ENCODE peak calls at places on chromosomes 16 and 17, in ten cellular contexts. Z, K, P, M, B, A, T, W, V and C are unnamed samples.

GRCh38 chr17:7383742-7384488 is 3.0 kb downstream of the TNK1 start:
- DNase-seq in Z (no peak), K (peak; percentile 70), P (peak; percentile 88), M (peak; percentile 54), B (no peak), A (peak; percentile 72), T (peak; percentile 89), W (no peak), V (peak; percentile 24), C (peak; percentile 66)

GRCh38 chr16:88342491-88342890 is 40.3 kb upstream of the ZNF469 start:
- DNase-seq in Z (no peak), K (no peak), P (no peak), M (no peak), B (no peak), A (no peak), T (no peak), W (no peak), V (no peak), C (no peak)

GRCh38 chr16:66085651-66086050 is 280.8 kb upstream of the CDH5 start:
- DNase-seq in Z (no peak), K (no peak), P (no peak), M (no peak), B (no peak), A (no peak), T (no peak), W (no peak), V (no peak), C (no peak)

GRCh38 chr16:67104061-67104460 is 5.7 kb upstream of the PHAF1 start:
- DNase-seq in Z (no peak), K (no peak), P (no peak), M (no peak), B (no peak), A (no peak), T (peak; percentile 47), W (peak; percentile 57), V (peak; percentile 73), C (no peak)

GRCh38 chr17:1024076-1024475 is 27.1 kb downstream of the TIMM22 start:
- DNase-seq in Z (no peak), K (no peak), P (no peak), M (no peak), B (no peak), A (no peak), T (no peak), W (no peak), V (no peak), C (no peak)

GRCh38 chr16:88196471-88197400 is 186.0 kb upstream of the ZNF469 start:
- DNase-seq in Z (no peak), K (no peak), P (no peak), M (no peak), B (no peak), A (no peak), T (no peak), W (no peak), V (no peak), C (no peak)

GRCh38 chr17:56978441-56979090 is 635 bp downstream of the SCPEP1 start:
- DNase-seq in Z (peak; percentile 38), K (no peak), P (peak; percentile 3), M (no peak), B (peak; percentile 47), A (peak; percentile 48), T (no peak), W (peak; percentile 38), V (peak; percentile 28), C (peak; percentile 17)

GRCh38 chr16:85717393-85718152 is 28.8 kb upstream of the GINS2 start:
- DNase-seq in Z (no peak), K (peak; percentile 21), P (peak; percentile 59), M (peak; percentile 74), B (peak; percentile 41), A (peak; percentile 84), T (peak; percentile 82), W (peak; percentile 83), V (peak; percentile 77), C (peak; percentile 33)